ENCODE peak calls at places on chromosome 13, in seven cellular contexts. W, R, J, B, P, A and T are unnamed samples.
A peak's percentile ranks its signal among the peaks of the same experiment; 100 is the strongest.

GRCh38 chr13:103354189-103354588 is 288.0 kb upstream of the SLC10A2 start:
- DNase-seq in A (peak; percentile 4), B (no peak), J (no peak), W (no peak), R (no peak), P (no peak), T (no peak)

GRCh38 chr13:39106216-39106995 is 68.2 kb downstream of the NHLRC3 start:
- DNase-seq in B (no peak), W (no peak), A (peak; percentile 84), R (peak; percentile 5), P (no peak), J (no peak), T (no peak)

GRCh38 chr13:75357576-75358295 is 124.2 kb downstream of the TBC1D4 start:
- DNase-seq in P (no peak), J (peak; percentile 73), B (peak; percentile 76), A (peak; percentile 76), W (no peak), R (peak; percentile 42), T (no peak)

GRCh38 chr13:105202384-105202783 is 1333.1 kb downstream of the EFNB2 start:
- DNase-seq in J (no peak), B (peak; percentile 43), R (peak; percentile 9), A (peak; percentile 63), W (no peak), P (no peak), T (no peak)

GRCh38 chr13:30829145-30829544 is 76.9 kb upstream of the MEDAG start:
- DNase-seq in R (no peak), J (no peak), A (peak; percentile 96), P (no peak), W (peak; percentile 91), B (peak; percentile 78), T (no peak)

GRCh38 chr13:94416454-94417080 is 62.9 kb downstream of the DCT start:
- DNase-seq in W (no peak), A (peak; percentile 74), P (no peak), B (peak; percentile 49), R (peak; percentile 16), J (peak; percentile 17), T (no peak)

GRCh38 chr13:57925250-57925649 is 293.7 kb downstream of the PCDH17 start:
- DNase-seq in A (no peak), P (no peak), W (no peak), R (no peak), J (no peak), B (peak; percentile 1), T (no peak)

GRCh38 chr13:87172166-87172825 is 498.9 kb upstream of the SLITRK5 start:
- DNase-seq in J (no peak), P (no peak), W (no peak), B (no peak), R (no peak), A (peak; percentile 72), T (no peak)

GRCh38 chr13:64579331-64579730 is 2650.8 kb downstream of the PCDH9 start:
- DNase-seq in R (no peak), A (no peak), J (no peak), W (no peak), B (no peak), P (no peak), T (no peak)

GRCh38 chr13:87777395-87777794 is 106.2 kb downstream of the SLITRK5 start:
- DNase-seq in J (peak; percentile 50), W (no peak), R (no peak), P (no peak), B (peak; percentile 11), A (peak; percentile 15), T (no peak)

GRCh38 chr13:114126789-114127472 is 5.5 kb downstream of the RASA3 start:
- DNase-seq in R (no peak), B (no peak), P (no peak), W (no peak), J (no peak), A (no peak), T (no peak)

GRCh38 chr13:114127473-114128347 is 4.7 kb downstream of the RASA3 start:
- DNase-seq in R (no peak), A (no peak), J (no peak), W (no peak), P (no peak), B (no peak), T (no peak)

GRCh38 chr13:114129649-114130062 is 2.8 kb downstream of the RASA3 start:
- DNase-seq in J (no peak), B (no peak), W (no peak), P (no peak), R (no peak), A (no peak), T (no peak)

GRCh38 chr13:114128624-114129522 is 3.5 kb downstream of the RASA3 start:
- DNase-seq in W (no peak), R (no peak), P (peak; percentile 84), A (no peak), B (peak; percentile 77), J (peak; percentile 80), T (no peak)

GRCh38 chr13:114128348-114128623 is 4.1 kb downstream of the RASA3 start:
- DNase-seq in R (no peak), J (no peak), B (no peak), A (no peak), W (no peak), P (no peak), T (no peak)
- H3K4me1 ChIP-seq in R (no peaks in the 10 kb centered on the region), J (peaks cover 40% of the 10 kb centered on the region), B (peaks cover 22% of the 10 kb centered on the region), A (peaks cover 12% of the 10 kb centered on the region), W (peaks cover 16% of the 10 kb centered on the region), P (peaks cover 60% of the 10 kb centered on the region), T (peaks cover 79% of the 10 kb centered on the region)

GRCh38 chr13:73985789-73986188 is 148.4 kb downstream of the KLF12 start:
- DNase-seq in J (peak; percentile 63), W (no peak), A (no peak), R (no peak), P (no peak), B (no peak), T (no peak)

GRCh38 chr13:73984201-73984600 is 150.0 kb downstream of the KLF12 start:
- DNase-seq in P (no peak), A (no peak), B (no peak), W (no peak), R (no peak), J (no peak), T (no peak)

GRCh38 chr13:73981595-73981994 is 152.6 kb downstream of the KLF12 start:
- DNase-seq in J (no peak), R (no peak), P (no peak), W (no peak), B (no peak), A (no peak), T (no peak)

GRCh38 chr13:73984949-73985691 is 149.1 kb downstream of the KLF12 start:
- DNase-seq in B (no peak), R (no peak), P (no peak), J (no peak), A (no peak), W (no peak), T (no peak)

DNA sequence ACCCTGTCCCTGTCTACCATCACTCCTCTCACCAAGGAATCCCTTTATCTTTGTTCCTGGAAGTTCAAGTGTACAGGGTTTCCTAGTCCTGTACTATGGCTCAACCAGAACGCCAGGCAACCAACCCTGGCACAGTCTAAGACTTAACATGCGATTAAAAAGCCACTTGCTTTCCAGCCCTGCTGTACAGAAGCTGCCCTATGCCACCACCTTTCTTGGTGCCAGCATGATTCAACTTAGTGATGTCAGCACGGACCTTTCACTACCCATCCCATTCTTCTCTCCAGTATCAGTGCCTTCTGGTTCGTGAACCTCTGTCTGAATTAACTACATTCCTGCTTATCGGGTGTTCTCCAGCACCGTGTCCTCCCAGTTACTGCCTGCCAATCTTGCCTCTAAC is 151.1 kb downstream of the KLF12 start:
- DNase-seq in A (no peak), B (no peak), J (no peak), P (no peak), R (no peak), W (no peak), T (no peak)
- H3K4me1 ChIP-seq in A (no peaks in the 10 kb centered on the region), B (no peaks in the 10 kb centered on the region), J (peaks cover 84% of the 10 kb centered on the region), P (no peaks in the 10 kb centered on the region), R (no peaks in the 10 kb centered on the region), W (no peaks in the 10 kb centered on the region), T (no peaks in the 10 kb centered on the region)

GRCh38 chr13:114118763-114119123 is 13.7 kb downstream of the RASA3 start:
- DNase-seq in A (peak; percentile 83), J (no peak), W (no peak), B (peak; percentile 18), P (peak; percentile 17), R (no peak), T (no peak)

GRCh38 chr13:114121496-114122466 is 10.6 kb downstream of the RASA3 start:
- DNase-seq in W (no peak), A (no peak), R (peak; percentile 56), B (no peak), J (no peak), P (no peak), T (no peak)

GRCh38 chr13:114122591-114123211 is 9.7 kb downstream of the RASA3 start:
- DNase-seq in W (no peak), B (no peak), J (no peak), P (no peak), R (no peak), A (no peak), T (no peak)

GRCh38 chr13:114119196-114119595 is 13.2 kb downstream of the RASA3 start:
- DNase-seq in B (peak; percentile 68), W (no peak), R (no peak), J (no peak), P (peak; percentile 54), A (peak; percentile 96), T (no peak)

DNA sequence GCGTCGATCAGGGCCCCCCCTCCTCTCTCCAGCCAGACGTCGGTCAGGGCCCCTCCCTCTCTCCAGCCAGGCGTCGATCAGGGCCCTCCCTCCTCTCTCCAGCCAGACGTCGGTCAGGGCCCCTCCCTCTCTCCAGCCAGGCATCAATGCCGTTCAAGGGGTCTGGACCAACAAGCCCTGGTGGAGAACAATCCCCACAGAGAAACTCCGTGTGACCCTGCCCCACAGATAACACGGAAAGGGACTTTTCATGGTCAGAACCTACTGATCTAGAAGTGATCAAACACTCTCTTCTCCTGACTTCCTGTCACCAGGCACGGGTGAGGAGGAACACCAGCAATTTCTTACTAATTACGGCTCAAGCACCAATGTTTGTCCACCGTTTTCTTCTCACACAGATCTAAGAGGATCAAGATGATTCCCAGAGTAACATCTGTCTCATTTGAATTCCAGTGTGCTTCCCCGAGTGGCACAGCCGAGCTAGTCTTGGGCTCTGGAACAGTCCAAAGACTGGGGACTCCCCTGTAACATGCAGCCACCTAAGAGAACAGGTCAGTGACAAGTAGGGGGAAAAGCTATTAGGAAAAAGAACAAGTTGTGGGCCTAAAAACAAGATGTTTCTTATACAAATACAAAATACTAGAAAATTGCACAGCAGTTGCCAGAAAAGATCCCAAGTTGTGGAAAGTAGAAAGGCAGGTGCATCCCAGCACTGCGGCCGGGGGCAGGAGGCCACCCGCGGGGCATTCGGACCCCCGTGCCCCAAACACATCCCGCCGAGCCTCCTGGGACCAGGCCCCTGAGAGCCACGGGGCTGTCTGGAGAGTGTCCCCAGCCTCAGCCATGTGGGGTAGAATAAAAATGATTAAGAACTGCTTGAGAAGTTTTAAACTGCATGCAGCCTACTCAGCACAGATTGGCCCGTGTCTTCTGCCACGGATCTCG is 11.7 kb downstream of the RASA3 start:
- DNase-seq in W (no peak), P (no peak), J (no peak), B (no peak), A (no peak), R (no peak), T (no peak)
- H3K4me1 ChIP-seq in W (no peaks in the 10 kb centered on the region), P (peaks cover 52% of the 10 kb centered on the region), J (no peaks in the 10 kb centered on the region), B (peaks cover 16% of the 10 kb centered on the region), A (peaks cover 12% of the 10 kb centered on the region), R (peaks cover 2% of the 10 kb centered on the region), T (peaks cover 54% of the 10 kb centered on the region)

DNA sequence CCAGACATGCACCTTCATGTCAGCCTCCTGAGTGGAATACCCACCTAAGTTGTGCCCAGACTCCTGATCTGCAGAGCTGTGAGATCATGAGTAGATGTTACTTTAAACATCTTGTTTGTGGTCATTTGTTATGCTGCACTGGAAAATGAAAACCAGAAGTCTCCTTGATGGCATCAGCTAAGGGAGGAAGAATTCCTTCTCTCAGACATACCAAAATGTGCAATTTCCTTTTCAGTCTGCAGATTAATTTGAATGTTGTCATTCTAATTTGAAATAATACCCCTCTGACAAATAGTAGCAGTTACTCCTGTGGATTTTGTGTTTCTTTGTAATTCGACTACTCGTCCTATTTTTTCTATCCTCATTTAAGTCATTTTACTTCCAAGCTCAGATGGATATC is 59.3 kb downstream of the ITGBL1 start:
- DNase-seq in R (no peak), B (no peak), J (no peak), P (no peak), A (no peak), W (no peak), T (no peak)
- H3K4me1 ChIP-seq in R (no peaks in the 10 kb centered on the region), B (peaks cover 59% of the 10 kb centered on the region), J (no peaks in the 10 kb centered on the region), P (no peaks in the 10 kb centered on the region), A (no peaks in the 10 kb centered on the region), W (no peaks in the 10 kb centered on the region), T (no peaks in the 10 kb centered on the region)